ENCODE peak calls at places on chromosomes 11 and 22, in ten cellular contexts. Y is renal cortical epithelial cell; Q is NCI-H1105; F is iPS-NIHi11; W is stimulated activated CD8-positive, alpha-beta memory T cell treated with anti-CD3 and anti-CD28 coated beads, Interleukin-4, amount 100 ng/mL, for 48 hours; B is activated CD4-positive, alpha-beta T cell treated with anti-CD3 and anti-CD28 coated beads, Interleukin-2, amount 50 U/mL, for 1 hour; R is DMS79; P is T-cell; X is memory B cell; J is hypothalamus. G is an unnamed sample.

GRCh38 chr11:3014314-3014938 is 22.3 kb upstream of the NAP1L4 start:
- DNase-seq in J (no peak), P (peak), X (no peak), F (no peak), R (no peak), Y (no peak), B (peak), Q (no peak), W (peak), G (no peak)

GRCh38 chr11:34044664-34045485 is 6.7 kb upstream of the CAPRIN1 start:
- DNase-seq in X (no peak), J (no peak), R (no peak), W (peak), F (no peak), P (no peak), B (no peak), Y (peak), Q (no peak), G (no peak)

GRCh38 chr11:11149671-11150459 is 203.2 kb downstream of the CSNK2A3 start:
- DNase-seq in R (no peak), B (peak), F (no peak), W (no peak), Y (no peak), X (no peak), J (no peak), Q (no peak), P (peak), G (no peak)

GRCh38 chr22:20205964-20206708 is 55.3 kb upstream of the CCDC188 start:
- DNase-seq in R (no peak), J (no peak), B (peak), X (peak), F (no peak), Y (peak), W (peak), Q (no peak), P (peak), G (no peak)

GRCh38 chr22:49756656-49757055 is 71.0 kb downstream of the BRD1 start:
- DNase-seq in W (no peak), B (no peak), Q (no peak), F (no peak), J (no peak), X (no peak), P (no peak), R (no peak), Y (no peak), G (no peak)

GRCh38 chr11:64120951-64121569 is 44.9 kb downstream of the MACROD1 start:
- DNase-seq in W (no peak), Y (no peak), R (peak), Q (peak), J (no peak), P (no peak), X (no peak), F (no peak), B (no peak), G (no peak)

GRCh38 chr22:43897751-43898261 is 6.0 kb upstream of the PNPLA5 start:
- DNase-seq in P (no peak), Q (no peak), X (no peak), W (peak), J (no peak), B (no peak), F (no peak), Y (peak), R (no peak), G (no peak)

GRCh38 chr11:88484873-88485621 is 147.5 kb upstream of the CTSC start:
- DNase-seq in R (no peak), F (peak), B (peak), P (no peak), J (no peak), Q (peak), W (peak), Y (peak), X (peak), G (no peak)

GRCh38 chr11:95451682-95452081 is 220.7 kb upstream of the SESN3 start:
- DNase-seq in P (no peak), B (no peak), Y (peak), X (no peak), J (no peak), W (no peak), R (no peak), Q (no peak), F (no peak), G (no peak)

GRCh38 chr22:50247748-50248147 is 2.9 kb upstream of the TUBGCP6 start:
- DNase-seq in P (peak), R (no peak), B (peak), Q (no peak), W (no peak), F (peak), J (peak), Y (no peak), X (peak), G (peak)

GRCh38 chr22:40862537-40862936 is 624 bp upstream of the DNAJB7 start:
- DNase-seq in Y (no peak), F (no peak), R (no peak), W (no peak), B (no peak), X (no peak), Q (no peak), J (no peak), P (no peak), G (no peak)

GRCh38 chr11:29809121-29809520 is 207.7 kb downstream of the KCNA4 start:
- DNase-seq in P (no peak), W (no peak), Q (no peak), B (no peak), X (no peak), J (no peak), R (no peak), Y (peak), F (no peak), G (no peak)

GRCh38 chr11:126840201-126840886 is 160.2 kb downstream of the KIRREL3 start:
- DNase-seq in W (no peak), X (no peak), R (no peak), F (no peak), P (no peak), Y (peak), B (no peak), Q (no peak), J (no peak), G (no peak)

GRCh38 chr11:70531281-70532065 is 133.1 kb downstream of the CTTN start:
- DNase-seq in Q (no peak), R (no peak), W (no peak), J (no peak), X (no peak), B (no peak), P (no peak), F (no peak), Y (no peak), G (no peak)

GRCh38 chr11:44066732-44067131 is 662 bp downstream of the ACCS start:
- DNase-seq in Q (no peak), F (peak), X (no peak), B (no peak), J (no peak), P (no peak), Y (peak), W (no peak), R (no peak), G (peak)

GRCh38 chr22:27074016-27074415 is 416.6 kb downstream of the MIAT start:
- DNase-seq in B (no peak), R (no peak), X (no peak), Y (no peak), Q (no peak), P (no peak), W (no peak), J (no peak), F (no peak), G (no peak)

GRCh38 chr11:65489061-65489705 is 9.7 kb upstream of the MALAT1 start:
- DNase-seq in W (no peak), F (no peak), Q (no peak), Y (peak), B (no peak), P (no peak), R (no peak), X (no peak), J (no peak), G (no peak)

GRCh38 chr11:126113515-126113957 is 50.9 kb upstream of the CDON start:
- DNase-seq in X (no peak), J (no peak), B (no peak), Q (peak), Y (peak), R (peak), W (no peak), F (peak), P (no peak), G (peak)

GRCh38 chr11:1933416-1934325 is 13.5 kb upstream of the MRPL23 start:
- DNase-seq in Y (no peak), F (no peak), Q (no peak), W (no peak), B (no peak), R (no peak), P (no peak), J (no peak), X (no peak), G (no peak)

GRCh38 chr11:68471360-68472340 is 11.1 kb downstream of the PPP6R3 start:
- DNase-seq in P (no peak), X (no peak), F (no peak), Q (no peak), W (peak), Y (peak), R (no peak), J (no peak), B (peak), G (no peak)

GRCh38 chr11:61152816-61153592 is 8.2 kb downstream of the VPS37C start:
- DNase-seq in W (no peak), F (no peak), P (no peak), R (no peak), Q (no peak), B (no peak), J (no peak), X (no peak), Y (peak), G (no peak)

GRCh38 chr11:104076455-104076854 is 40.0 kb downstream of the DDI1 start:
- DNase-seq in F (no peak), X (no peak), R (no peak), Q (no peak), W (no peak), P (no peak), Y (peak), J (no peak), B (no peak), G (no peak)

GRCh38 chr11:65780770-65781151 is at the start of gene AP5B1:
- DNase-seq in B (peak), W (peak), P (peak), F (peak), Y (no peak), X (peak), R (no peak), J (peak), Q (peak), G (peak)

GRCh38 chr11:502288-503178 is 4.5 kb downstream of the RNH1 start:
- DNase-seq in Q (no peak), R (no peak), B (no peak), F (peak), W (no peak), J (no peak), Y (no peak), X (no peak), P (no peak), G (no peak)

GRCh38 chr11:114059984-114060401 is 482 bp downstream of the ZBTB16 start:
- DNase-seq in B (no peak), P (no peak), R (no peak), J (peak), Q (no peak), Y (peak), W (peak), X (no peak), F (peak), G (peak)

GRCh38 chr22:41181349-41182241 is 23.5 kb upstream of the L3MBTL2 start:
- DNase-seq in R (no peak), Q (no peak), P (no peak), W (no peak), B (no peak), X (no peak), Y (peak), F (no peak), J (no peak), G (no peak)

GRCh38 chr11:69697861-69698260 is 6.0 kb downstream of the FGF19 start:
- DNase-seq in W (no peak), Y (no peak), X (no peak), B (no peak), F (no peak), J (no peak), Q (no peak), R (no peak), P (no peak), G (no peak)

GRCh38 chr22:39349967-39350802 is at the start of gene SYNGR1:
- DNase-seq in Q (no peak), P (no peak), R (no peak), Y (no peak), J (no peak), X (peak), B (no peak), W (no peak), F (peak), G (no peak)

GRCh38 chr11:95088946-95089619 is 563 bp upstream of the ENDOD1 start:
- DNase-seq in P (peak), F (no peak), R (no peak), B (no peak), X (no peak), Q (no peak), W (peak), J (no peak), Y (peak), G (no peak)

GRCh38 chr11:128714121-128714520 is 20.2 kb downstream of the FLI1 start:
- DNase-seq in F (no peak), Q (no peak), R (no peak), W (no peak), X (no peak), Y (no peak), P (no peak), B (no peak), J (no peak), G (no peak)

GRCh38 chr22:21629262-21630149 is at the start of gene YDJC:
- DNase-seq in X (peak), P (peak), F (peak), Q (peak), Y (peak), R (peak), W (peak), B (peak), J (peak), G (peak)

GRCh38 chr22:23817146-23817545 is 21.7 kb downstream of the DERL3 start:
- DNase-seq in P (no peak), Y (no peak), X (no peak), F (no peak), R (no peak), J (no peak), W (no peak), B (no peak), Q (no peak), G (no peak)

GRCh38 chr11:831132-831864 is 1.5 kb upstream of the CD151 start:
- DNase-seq in B (no peak), Q (no peak), R (no peak), J (no peak), Y (peak), X (no peak), P (no peak), F (no peak), W (no peak), G (no peak)

GRCh38 chr11:115674176-115674575 is 170.0 kb upstream of the CADM1 start:
- DNase-seq in P (no peak), J (no peak), W (no peak), R (no peak), Q (no peak), X (no peak), Y (no peak), B (no peak), F (peak), G (no peak)

GRCh38 chr11:62794201-62794775 is 2.5 kb upstream of the TMEM223 start:
- DNase-seq in P (no peak), R (no peak), J (no peak), W (no peak), X (no peak), B (no peak), F (no peak), Y (no peak), Q (no peak), G (no peak)

GRCh38 chr22:46093796-46094195 is 56.5 kb upstream of the PPARA start:
- DNase-seq in B (no peak), Q (no peak), F (no peak), J (no peak), Y (no peak), R (no peak), P (no peak), X (no peak), W (no peak), G (no peak)

GRCh38 chr22:23161029-23161428 is 15.8 kb downstream of the RAB36 start:
- DNase-seq in W (no peak), B (no peak), F (no peak), X (no peak), Y (no peak), Q (no peak), P (no peak), J (no peak), R (no peak), G (no peak)